ENCODE peak calls at places on chromosomes 5 and 9, in nine cellular contexts. D is activated effector memory CD4-positive, alpha-beta T cell treated with anti-CD3 and anti-CD28 coated beads, Interleukin-2, amount 50 U/mL, for 16 hours; M is KBM-7; A is astrocyte; N is activated T-cell treated with anti-CD3 and anti-CD28 coated beads for 48 hours; W is kidney tubule cell; G is CD4-positive, alpha-beta T cell; P is HS-5; S is frontal cortex. R is an unnamed sample.

GRCh38 chr9:4164356-4164755 is 135.5 kb downstream of the GLIS3 start:
- DNase-seq in D (no peak), M (no peak), A (no peak), N (no peak), W (no peak), G (no peak), P (no peak), S (no peak), R (no peak)

GRCh38 chr9:27126682-27127081 is 17.7 kb downstream of the TEK start:
- DNase-seq in D (no peak), M (no peak), A (no peak), N (no peak), W (no peak), G (no peak), P (no peak), S (no peak), R (no peak)

GRCh38 chr9:31908158-31908890 is 476.1 kb upstream of the ACO1 start:
- DNase-seq in D (no peak), M (no peak), A (no peak), N (no peak), W (peak), G (no peak), P (peak), S (no peak), R (no peak)

GRCh38 chr9:2216591-2216990 is 201.4 kb downstream of the SMARCA2 start:
- DNase-seq in D (no peak), M (no peak), A (peak), N (no peak), W (peak), G (no peak), P (no peak), S (no peak), R (no peak)

GRCh38 chr5:52692039-52692438 is 95.7 kb upstream of the ITGA1 start:
- DNase-seq in D (no peak), M (no peak), A (peak), N (no peak), W (peak), G (no peak), P (no peak), S (no peak), R (no peak)

GRCh38 chr9:138021251-138022056 is 143.9 kb downstream of the CACNA1B start:
- DNase-seq in D (no peak), M (no peak), A (no peak), N (no peak), W (no peak), G (no peak), P (no peak), S (no peak), R (no peak)

GRCh38 chr5:86979801-86980510 is 287.7 kb upstream of the RASA1 start:
- DNase-seq in D (no peak), M (no peak), A (peak), N (no peak), W (peak), G (no peak), P (peak), S (no peak), R (no peak)

GRCh38 chr9:94623253-94623652 is 16.1 kb downstream of the FBP1 start:
- DNase-seq in D (no peak), M (peak), A (no peak), N (peak), W (no peak), G (no peak), P (no peak), S (no peak), R (no peak)

GRCh38 chr9:93612052-93612795 is 35.8 kb downstream of the PHF2 start:
- DNase-seq in D (no peak), M (no peak), A (no peak), N (no peak), W (no peak), G (no peak), P (no peak), S (no peak), R (no peak)

GRCh38 chr9:105405514-105406131 is 42.2 kb upstream of the FSD1L start:
- DNase-seq in D (peak), M (peak), A (peak), N (peak), W (peak), G (peak), P (no peak), S (no peak), R (no peak)

GRCh38 chr5:106121972-106122605 is 1548.6 kb downstream of the EFNA5 start:
- DNase-seq in D (no peak), M (peak), A (no peak), N (peak), W (peak), G (no peak), P (no peak), S (no peak), R (no peak)

GRCh38 chr5:125446986-125447385 is 700.5 kb upstream of the ZNF608 start:
- DNase-seq in D (no peak), M (no peak), A (peak), N (no peak), W (no peak), G (no peak), P (peak), S (no peak), R (no peak)

GRCh38 chr5:180599981-180600553 is 8.8 kb upstream of the SCGB3A1 start:
- DNase-seq in D (no peak), M (no peak), A (no peak), N (no peak), W (no peak), G (no peak), P (no peak), S (peak), R (peak)

GRCh38 chr9:91187965-91188344 is 173.8 kb downstream of the AUH start:
- DNase-seq in D (no peak), M (no peak), A (peak), N (no peak), W (peak), G (no peak), P (no peak), S (no peak), R (no peak)

GRCh38 chr9:109730228-109730627 is 49.8 kb upstream of the PALM2AKAP2 start:
- DNase-seq in D (no peak), M (no peak), A (no peak), N (no peak), W (no peak), G (no peak), P (no peak), S (no peak), R (no peak)

GRCh38 chr5:149495673-149496072 is 55.6 kb downstream of the CSNK1A1 start:
- DNase-seq in D (no peak), M (no peak), A (no peak), N (no peak), W (no peak), G (no peak), P (no peak), S (no peak), R (no peak)

GRCh38 chr9:133419005-133419404 is 1.2 kb upstream of the REXO4 start:
- DNase-seq in D (no peak), M (no peak), A (no peak), N (no peak), W (no peak), G (no peak), P (no peak), S (no peak), R (no peak)

GRCh38 chr9:1233568-1233967 is 183.4 kb downstream of the DMRT2 start:
- DNase-seq in D (no peak), M (no peak), A (no peak), N (no peak), W (no peak), G (no peak), P (no peak), S (no peak), R (no peak)

GRCh38 chr9:28539432-28539831 is 966.2 kb upstream of the C9orf72 start:
- DNase-seq in D (no peak), M (no peak), A (no peak), N (no peak), W (no peak), G (no peak), P (no peak), S (no peak), R (no peak)

GRCh38 chr5:1297243-1297642 is 2.4 kb upstream of the TERT start:
- DNase-seq in D (no peak), M (no peak), A (no peak), N (no peak), W (no peak), G (no peak), P (no peak), S (no peak), R (peak)

GRCh38 chr5:169641253-169641652 is 4.2 kb downstream of the DOCK2 start:
- DNase-seq in D (no peak), M (no peak), A (peak), N (no peak), W (peak), G (no peak), P (no peak), S (no peak), R (no peak)

GRCh38 chr5:64509798-64510197 is 4.0 kb downstream of the RGS7BP start:
- DNase-seq in D (no peak), M (no peak), A (no peak), N (no peak), W (no peak), G (no peak), P (no peak), S (no peak), R (no peak)

GRCh38 chr9:33453286-33453882 is 6.0 kb upstream of the AQP3 start:
- DNase-seq in D (no peak), M (no peak), A (no peak), N (no peak), W (no peak), G (no peak), P (no peak), S (no peak), R (no peak)

GRCh38 chr9:13552606-13553215 is 273.2 kb upstream of the MPDZ start:
- DNase-seq in D (no peak), M (no peak), A (no peak), N (no peak), W (no peak), G (no peak), P (no peak), S (no peak), R (no peak)

GRCh38 chr9:20512106-20512505 is 110.2 kb downstream of the MLLT3 start:
- DNase-seq in D (no peak), M (no peak), A (peak), N (no peak), W (peak), G (no peak), P (peak), S (no peak), R (no peak)

GRCh38 chr5:30849801-30850370 is 343.6 kb upstream of the CDH6 start:
- DNase-seq in D (no peak), M (peak), A (peak), N (no peak), W (peak), G (no peak), P (peak), S (no peak), R (no peak)

GRCh38 chr5:23269981-23270380 is 237.4 kb upstream of the PRDM9 start:
- DNase-seq in D (no peak), M (no peak), A (no peak), N (no peak), W (peak), G (no peak), P (peak), S (no peak), R (no peak)

R was measured in activated B cell treated with CpG ODN at 0.5 μM for 24 hours.